ENCODE peak calls at places on chromosomes 1 and 21, in eight cellular contexts. C is mucosa of descending colon, K is psoas muscle, E is coronary artery, T is ovary, Y is bronchial epithelial cell, B is NB4, D is fibroblast of mammary gland. M is an unnamed sample.

GRCh38 chr1:155208656-155209372 is at the start of gene MTX1:
- DNase-seq in C (peak), K (peak), E (peak), T (peak), Y (peak), B (peak), D (peak), M (peak)

GRCh38 chr1:14516974-14517812 is 81.3 kb upstream of the KAZN start:
- DNase-seq in C (no peak), K (no peak), E (peak), T (peak), Y (peak), B (no peak), D (peak), M (peak)

GRCh38 chr1:27360159-27361043 is 6.4 kb downstream of the MAP3K6 start:
- DNase-seq in C (no peak), K (no peak), E (no peak), T (no peak), Y (no peak), B (no peak), D (no peak), M (no peak)

GRCh38 chr21:42636535-42636914 is 16.9 kb upstream of the PDE9A start:
- DNase-seq in C (no peak), K (no peak), E (no peak), T (no peak), Y (peak), B (peak), D (peak), M (peak)

GRCh38 chr1:154329551-154330131 is 4.3 kb downstream of the ATP8B2 start:
- DNase-seq in C (no peak), K (no peak), E (no peak), T (no peak), Y (no peak), B (no peak), D (no peak), M (no peak)

GRCh38 chr21:26169611-26170470 is 729 bp downstream of the APP start:
- DNase-seq in C (peak), K (peak), E (peak), T (peak), Y (no peak), B (no peak), D (peak), M (peak)

GRCh38 chr21:23488245-23488644 is 2119.0 kb downstream of the MRPL39 start:
- DNase-seq in C (no peak), K (no peak), E (no peak), T (no peak), Y (no peak), B (no peak), D (no peak), M (no peak)

GRCh38 chr1:25854554-25854953 is 4.7 kb downstream of the AUNIP start:
- DNase-seq in C (no peak), K (no peak), E (no peak), T (no peak), Y (no peak), B (no peak), D (no peak), M (no peak)

GRCh38 chr1:79604490-79605198 is 598.1 kb upstream of the ADGRL4 start:
- DNase-seq in C (no peak), K (no peak), E (no peak), T (no peak), Y (no peak), B (no peak), D (no peak), M (no peak)

GRCh38 chr1:153990468-153991150 is at the start of gene RPS27:
- DNase-seq in C (peak), K (peak), E (peak), T (peak), Y (peak), B (peak), D (peak), M (peak)

GRCh38 chr1:226642421-226642820 is 93.9 kb downstream of the STUM start:
- DNase-seq in C (peak), K (peak), E (no peak), T (no peak), Y (no peak), B (no peak), D (no peak), M (no peak)

GRCh38 chr1:230382060-230382491 is 44.1 kb downstream of the PGBD5 start:
- DNase-seq in C (no peak), K (no peak), E (no peak), T (no peak), Y (peak), B (no peak), D (no peak), M (no peak)

GRCh38 chr1:81435175-81435574 is 365.6 kb upstream of the ADGRL2 start:
- DNase-seq in C (no peak), K (no peak), E (no peak), T (no peak), Y (no peak), B (no peak), D (no peak), M (no peak)

GRCh38 chr1:170881268-170882265 is 53.8 kb upstream of the MROH9 start:
- DNase-seq in C (no peak), K (no peak), E (no peak), T (no peak), Y (peak), B (peak), D (peak), M (peak)

GRCh38 chr1:201399352-201400126 is 415 bp upstream of the LAD1 start:
- DNase-seq in C (peak), K (no peak), E (no peak), T (no peak), Y (peak), B (no peak), D (no peak), M (peak)

GRCh38 chr1:218851601-218852000 is 322.1 kb upstream of the LYPLAL1 start:
- DNase-seq in C (no peak), K (no peak), E (no peak), T (no peak), Y (no peak), B (no peak), D (peak), M (no peak)

GRCh38 chr1:199780948-199781347 is 246.6 kb upstream of the NR5A2 start:
- DNase-seq in C (no peak), K (no peak), E (no peak), T (no peak), Y (peak), B (no peak), D (peak), M (peak)

GRCh38 chr1:91018006-91018405 is 3.8 kb downstream of the ZNF644 start:
- DNase-seq in C (no peak), K (no peak), E (no peak), T (no peak), Y (no peak), B (peak), D (peak), M (peak)

GRCh38 chr1:109901508-109902145 is 9.0 kb upstream of the CSF1 start:
- DNase-seq in C (no peak), K (no peak), E (no peak), T (no peak), Y (peak), B (no peak), D (no peak), M (peak)

DNA sequence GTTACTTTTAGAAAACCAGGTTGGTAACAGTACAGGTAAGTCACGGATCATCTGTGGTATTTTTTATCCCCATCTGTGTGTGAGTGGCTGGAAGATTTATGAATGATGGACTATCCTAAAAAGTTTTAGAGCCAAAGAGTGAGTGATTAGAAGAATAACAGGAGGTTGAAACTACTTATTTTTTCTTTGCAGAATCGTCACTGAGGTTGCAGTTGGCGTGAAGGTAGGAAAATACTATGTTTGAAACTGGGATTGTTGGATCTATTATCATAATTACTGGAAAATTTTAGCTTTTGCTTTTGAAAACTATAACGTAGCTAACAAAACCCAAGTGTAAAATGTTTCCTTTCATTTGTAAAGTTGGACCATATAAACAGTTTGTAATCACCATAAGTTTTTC is 1.8 kb downstream of the PTBP2 start:
- DNase-seq in C (no peak), K (no peak), E (no peak), T (no peak), Y (no peak), B (no peak), D (no peak), M (no peak)
- H3K4me3 ChIP-seq in C (no peak), K (peak), E (peak), T (peak), Y (no peak), B (peak), D (peak), M (peak)

DNA sequence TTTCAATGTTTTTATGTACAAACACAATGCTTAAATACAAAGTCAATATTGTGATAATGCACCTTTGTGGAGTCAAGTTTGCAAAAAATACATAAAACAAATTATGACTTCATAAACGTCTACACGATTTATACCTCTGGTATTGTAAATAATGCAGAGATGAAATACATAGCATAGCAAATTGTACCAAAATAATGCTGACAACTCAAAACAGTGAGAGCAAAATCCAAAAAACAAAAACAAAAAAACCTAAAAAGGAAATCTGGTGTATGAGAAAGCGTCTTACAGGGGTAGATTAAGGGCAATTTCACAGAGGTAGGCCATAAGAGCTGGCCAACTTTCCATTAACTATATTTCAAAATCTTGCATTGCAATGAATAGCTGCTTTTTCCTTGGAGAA is 161.5 kb upstream of the LRRC7 start:
- DNase-seq in C (no peak), K (no peak), E (no peak), T (no peak), Y (no peak), B (no peak), D (no peak), M (no peak)
- TF ChIP-seq CTCF in C (no peak), K (no peak), E (no peak), T (no peak), Y (no peak), B (no peak), D (no peak), M (no peak)

GRCh38 chr21:45011911-45012660 is 62.3 kb upstream of the ADARB1 start:
- DNase-seq in C (peak), K (peak), E (no peak), T (peak), Y (peak), B (no peak), D (peak), M (peak)

GRCh38 chr21:45011426-45011825 is 63.0 kb upstream of the ADARB1 start:
- DNase-seq in C (peak), K (peak), E (no peak), T (peak), Y (no peak), B (no peak), D (no peak), M (no peak)

GRCh38 chr21:45010860-45011259 is 63.5 kb upstream of the ADARB1 start:
- DNase-seq in C (peak), K (peak), E (no peak), T (peak), Y (no peak), B (no peak), D (no peak), M (no peak)

GRCh38 chr21:45013271-45013841 is 61.0 kb upstream of the ADARB1 start:
- DNase-seq in C (peak), K (no peak), E (no peak), T (peak), Y (no peak), B (no peak), D (no peak), M (no peak)

GRCh38 chr21:45012661-45013270 is 61.6 kb upstream of the ADARB1 start:
- DNase-seq in C (peak), K (peak), E (no peak), T (peak), Y (peak), B (no peak), D (no peak), M (peak)
- H3K4me3 ChIP-seq in C (no peak), K (no peak), E (no peak), T (no peak), Y (no peak), B (no peak), D (no peak), M (no peak)

GRCh38 chr1:112707217-112708001 is 482 bp upstream of the RHOC start:
- DNase-seq in C (peak), K (peak), E (peak), T (peak), Y (peak), B (peak), D (peak), M (peak)
- TF ChIP-seq CTCF in C (peak), K (peak), E (peak), T (peak), Y (peak), B (peak), D (peak), M (peak)

GRCh38 chr1:205204552-205204951 is 7.0 kb downstream of the DSTYK start:
- DNase-seq in C (no peak), K (no peak), E (no peak), T (no peak), Y (peak), B (no peak), D (peak), M (no peak)

GRCh38 chr1:205205055-205205454 is 6.4 kb downstream of the DSTYK start:
- DNase-seq in C (no peak), K (no peak), E (no peak), T (no peak), Y (no peak), B (no peak), D (no peak), M (no peak)

GRCh38 chr1:205199931-205200299 is 11.6 kb downstream of the DSTYK start:
- DNase-seq in C (no peak), K (no peak), E (no peak), T (no peak), Y (no peak), B (no peak), D (no peak), M (no peak)

DNA sequence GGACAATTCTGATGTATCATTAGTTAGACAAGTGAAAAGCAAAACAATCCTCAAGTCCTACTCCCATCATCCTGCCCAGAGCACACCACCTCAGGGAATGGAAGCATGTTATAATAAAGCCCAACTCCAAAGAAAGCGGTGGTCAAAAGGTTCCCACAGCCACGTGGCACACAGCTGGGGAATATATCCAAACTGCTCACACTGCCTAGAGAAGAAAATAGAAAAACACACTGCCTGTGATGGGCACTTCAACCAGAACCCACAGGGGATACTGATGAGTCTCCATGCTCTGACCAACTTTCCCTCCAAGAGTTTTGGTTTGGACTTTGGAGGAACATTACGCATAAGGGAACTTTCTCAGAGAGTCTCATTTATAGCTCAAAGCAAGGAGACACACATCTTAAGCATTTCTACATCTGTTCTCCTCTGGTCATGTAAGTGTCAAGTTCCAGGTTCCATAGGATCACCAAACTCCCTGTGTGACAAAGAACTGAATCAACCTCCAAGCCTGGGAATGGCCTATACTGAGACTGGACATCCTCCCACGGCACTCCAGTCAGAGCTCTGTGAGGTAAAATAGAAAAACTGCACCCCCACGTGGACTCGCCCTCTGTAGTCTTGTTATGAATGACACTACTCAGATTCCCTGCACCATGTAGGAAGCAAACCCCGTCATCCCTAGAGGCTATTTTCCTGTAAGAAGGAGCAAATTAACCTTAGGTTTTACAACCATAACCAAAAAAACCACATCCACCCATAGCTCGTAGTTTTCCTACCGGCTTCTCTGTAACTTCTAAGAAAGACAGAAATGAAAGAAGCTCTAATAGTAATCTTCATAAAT is 12.2 kb downstream of the DSTYK start:
- DNase-seq in C (no peak), K (no peak), E (no peak), T (no peak), Y (no peak), B (peak), D (peak), M (peak)
- H3K4me3 ChIP-seq in C (no peak), K (no peak), E (no peak), T (no peak), Y (no peak), B (no peak), D (no peak), M (no peak)

GRCh38 chr1:159892944-159893343 is 7.0 kb downstream of the CFAP45 start:
- DNase-seq in C (no peak), K (no peak), E (no peak), T (no peak), Y (peak), B (no peak), D (no peak), M (peak)
- TF ChIP-seq CTCF in C (no peak), K (no peak), E (no peak), T (no peak), Y (peak), B (no peak), D (no peak), M (peak)

GRCh38 chr1:167629681-167630567 is at the start of gene RCSD1:
- DNase-seq in C (peak), K (peak), E (no peak), T (no peak), Y (no peak), B (peak), D (no peak), M (peak)

GRCh38 chr1:167630568-167631385 is 745 bp downstream of the RCSD1 start:
- DNase-seq in C (no peak), K (no peak), E (no peak), T (no peak), Y (no peak), B (peak), D (no peak), M (no peak)

GRCh38 chr1:167627615-167627864 is 2.5 kb upstream of the RCSD1 start:
- DNase-seq in C (no peak), K (no peak), E (no peak), T (no peak), Y (no peak), B (no peak), D (no peak), M (no peak)

GRCh38 chr1:167627865-167628641 is 2.0 kb upstream of the RCSD1 start:
- DNase-seq in C (peak), K (peak), E (no peak), T (no peak), Y (no peak), B (peak), D (no peak), M (no peak)

DNA sequence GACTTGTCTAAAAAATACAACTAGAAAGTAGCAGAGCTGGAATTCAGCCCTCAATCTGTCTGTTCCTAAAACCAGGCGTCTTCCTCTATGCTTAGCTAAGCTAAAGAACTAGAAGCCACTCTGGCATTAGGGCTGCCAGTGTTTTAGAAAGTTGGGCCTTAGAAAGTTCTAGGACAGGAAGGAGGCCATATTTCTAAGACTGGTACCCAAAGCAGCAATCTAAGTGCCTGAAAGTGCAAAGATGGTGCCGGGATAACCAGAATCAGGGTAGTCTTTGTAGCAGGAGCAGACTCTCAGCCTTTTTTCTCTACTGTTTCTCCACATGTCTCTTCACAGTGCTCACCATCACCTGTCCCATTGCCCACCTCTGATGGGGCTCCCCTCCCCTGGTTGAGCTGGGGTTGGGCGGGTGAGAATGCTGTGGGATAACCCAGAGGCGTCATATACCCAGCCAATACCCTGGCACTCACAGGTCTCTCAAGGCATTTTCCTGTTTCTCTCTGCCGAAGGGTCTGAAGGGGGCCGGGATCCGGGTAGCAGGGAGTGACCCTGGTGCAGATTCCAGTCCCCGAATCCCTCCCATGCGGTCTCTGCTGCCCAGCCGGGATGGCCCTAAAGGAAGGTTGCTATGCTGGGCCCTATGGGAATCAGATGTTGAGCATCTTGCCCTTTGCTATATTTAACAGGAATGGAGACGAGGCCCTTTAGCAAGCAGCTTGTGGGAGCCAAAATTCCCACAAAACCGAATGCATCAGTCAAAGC is 1.1 kb upstream of the RCSD1 start:
- DNase-seq in C (no peak), K (no peak), E (no peak), T (no peak), Y (no peak), B (no peak), D (no peak), M (no peak)
- H3K4me3 ChIP-seq in C (no peak), K (peak), E (peak), T (no peak), Y (no peak), B (peak), D (no peak), M (no peak)

DNA sequence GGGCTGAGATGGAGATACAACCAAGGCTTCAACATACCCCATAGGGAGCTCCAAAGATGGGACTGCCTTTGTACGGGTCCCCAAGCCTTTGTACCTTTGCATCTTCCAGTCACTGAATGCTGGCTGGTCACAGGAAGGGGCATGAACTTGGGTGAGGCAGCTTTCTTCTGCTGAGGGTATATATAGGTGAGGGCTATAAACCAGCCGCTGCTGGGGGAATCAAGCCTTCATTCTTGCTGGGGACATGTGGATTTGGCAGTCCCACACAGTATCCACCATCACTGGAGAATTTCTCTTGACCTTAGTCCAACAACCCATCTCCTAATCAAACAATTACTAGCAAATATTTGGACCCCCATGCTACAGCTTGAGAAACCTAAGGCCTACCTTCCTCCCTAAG is 61.7 kb downstream of the CCDC185 start:
- DNase-seq in C (no peak), K (no peak), E (no peak), T (no peak), Y (no peak), B (no peak), D (no peak), M (no peak)
- TF ChIP-seq CTCF in C (no peak), K (no peak), E (no peak), T (no peak), Y (no peak), B (no peak), D (no peak), M (no peak)

M was measured in epithelial cell of esophagus.